ENCODE peak calls at places on chromosomes 3 and 15, in six cellular contexts. S is BJ, G is GM13976, E is upper lobe of right lung, O is Calu3, U is thoracic aorta. W is an unnamed sample.

GRCh38 chr3:52452126-52452525 is 1.7 kb downstream of the TNNC1 start:
- DNase-seq in O (no peak), U (no peak), S (no peak), G (no peak), E (peak; percentile 55), W (no peak)

GRCh38 chr3:152202976-152203626 is 65.6 kb upstream of the MBNL1 start:
- DNase-seq in O (peak; percentile 31), U (no peak), G (no peak), E (no peak), S (no peak), W (no peak)

GRCh38 chr3:34669490-34669889 is 871.1 kb downstream of the PDCD6IP start:
- DNase-seq in O (no peak), S (no peak), E (no peak), U (no peak), G (no peak), W (no peak)

GRCh38 chr3:161821591-161821990 is 325.0 kb downstream of the OTOL1 start:
- DNase-seq in S (no peak), E (no peak), G (no peak), O (no peak), U (no peak), W (peak; percentile 1)

GRCh38 chr15:88610756-88611231 is 10.3 kb upstream of the AEN start:
- DNase-seq in E (no peak), S (no peak), G (no peak), U (no peak), O (no peak), W (no peak)

GRCh38 chr3:151112731-151113130 is 27.3 kb downstream of the MED12L start:
- DNase-seq in O (no peak), G (no peak), E (no peak), S (no peak), U (no peak), W (no peak)

GRCh38 chr3:171417813-171418212 is 42.4 kb downstream of the TNIK start:
- DNase-seq in U (no peak), E (no peak), O (peak; percentile 18), S (peak; percentile 38), G (no peak), W (no peak)

GRCh38 chr15:98813956-98814355 is 165.6 kb downstream of the IGF1R start:
- DNase-seq in S (no peak), G (no peak), U (no peak), O (no peak), E (no peak), W (no peak)

GRCh38 chr3:71497367-71497925 is 86.1 kb downstream of the FOXP1 start:
- DNase-seq in G (no peak), E (no peak), U (no peak), O (no peak), S (no peak), W (no peak)

GRCh38 chr3:43288366-43288765 is 2.0 kb downstream of the SNRK start:
- DNase-seq in G (peak; percentile 51), E (no peak), S (no peak), O (no peak), U (no peak), W (no peak)

GRCh38 chr3:133855772-133856171 is 39.9 kb downstream of the RAB6B start:
- DNase-seq in U (no peak), O (no peak), S (no peak), G (no peak), E (peak; percentile 6), W (no peak)

GRCh38 chr3:188453431-188454384 is 299.8 kb downstream of the LPP start:
- DNase-seq in E (no peak), O (no peak), G (no peak), U (no peak), S (no peak), W (no peak)

GRCh38 chr3:46078712-46079400 is 51.6 kb upstream of the XCR1 start:
- DNase-seq in S (peak; percentile 48), E (peak; percentile 74), O (peak; percentile 86), U (peak; percentile 94), G (peak; percentile 65), W (peak; percentile 75)

GRCh38 chr3:46075816-46076215 is 48.5 kb upstream of the XCR1 start:
- DNase-seq in O (no peak), U (no peak), S (no peak), G (no peak), E (no peak), W (no peak)

GRCh38 chr3:46080124-46080991 is 53.1 kb upstream of the XCR1 start:
- DNase-seq in G (no peak), U (no peak), S (no peak), E (no peak), O (no peak), W (no peak)

GRCh38 chr3:46071222-46071621 is 43.9 kb upstream of the XCR1 start:
- DNase-seq in U (no peak), E (no peak), S (no peak), O (no peak), G (no peak), W (no peak)

DNA sequence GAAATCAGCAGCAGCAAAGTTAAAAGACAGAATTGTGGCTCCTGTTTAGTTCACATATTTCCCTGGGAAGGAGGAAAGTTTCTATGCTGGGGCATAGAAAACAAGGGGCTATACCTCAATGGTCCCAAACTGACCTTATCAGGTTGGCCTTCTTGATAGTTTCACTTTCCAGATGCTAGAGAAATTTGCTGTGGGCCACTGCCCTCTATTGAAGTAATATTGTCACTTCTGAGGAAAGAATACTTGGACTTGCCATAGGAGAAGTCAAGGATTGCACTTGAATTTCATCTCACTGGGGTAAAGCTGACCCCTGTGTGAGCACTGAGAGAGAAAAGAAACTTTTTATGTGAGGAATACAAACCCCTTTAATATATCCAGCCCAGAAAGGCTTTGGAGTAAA is 49.3 kb upstream of the XCR1 start:
- DNase-seq in S (no peak), E (no peak), O (no peak), G (no peak), U (no peak), W (no peak)
- TF ChIP-seq CTCF in S (peak; percentile 31), E (peak; percentile 30), O (no peak), G (no peak), U (no peak), W (peak; percentile 44)

GRCh38 chr3:190120161-190121060 is at the start of gene P3H2:
- DNase-seq in U (peak; percentile 22), S (no peak), G (peak; percentile 86), E (peak; percentile 92), O (peak; percentile 94), W (no peak)
- TF ChIP-seq CTCF in U (peak; percentile 49), S (peak; percentile 76), G (no peak), E (peak; percentile 44), O (peak; percentile 7), W (peak; percentile 56)

GRCh38 chr15:46502668-46503067 is 867.8 kb downstream of the SQOR start:
- DNase-seq in O (no peak), G (no peak), E (no peak), U (no peak), S (no peak), W (peak; percentile 9)
- TF ChIP-seq CTCF in O (no peak), G (no peak), E (no peak), U (peak; percentile 29), S (no peak), W (peak; percentile 60)

GRCh38 chr3:10280177-10280529 is 12.6 kb downstream of the GHRL start:
- DNase-seq in G (no peak), U (no peak), E (peak; percentile 20), O (no peak), S (no peak), W (no peak)
- TF ChIP-seq CTCF in G (no peak), U (no peak), E (no peak), O (no peak), S (peak; percentile 15), W (peak; percentile 36)

DNA sequence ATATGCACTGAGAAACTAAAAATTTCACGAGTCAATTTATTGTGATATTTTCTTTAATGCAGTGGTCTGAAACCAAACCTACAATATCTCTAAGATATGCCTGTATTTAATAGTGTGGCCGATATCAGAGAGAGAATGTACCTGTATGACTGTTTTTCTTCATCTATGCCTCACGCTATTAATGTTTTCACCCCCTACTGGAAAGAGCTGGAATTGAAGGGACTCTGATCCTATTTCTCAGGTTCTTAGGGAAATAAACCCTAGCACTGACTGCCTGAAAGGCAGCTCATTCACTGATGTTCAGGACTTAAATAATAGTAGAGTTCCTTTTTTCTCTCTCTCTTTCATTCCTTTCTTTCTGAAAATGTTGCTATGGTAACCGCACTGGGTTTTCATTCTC is 1135.9 kb downstream of the IGSF11 start:
- DNase-seq in G (no peak), E (no peak), O (peak; percentile 11), S (no peak), U (no peak), W (no peak)
- TF ChIP-seq CTCF in G (no peak), E (peak; percentile 28), O (peak; percentile 36), S (peak; percentile 34), U (no peak), W (peak; percentile 50)

GRCh38 chr3:179943097-179943880 is 93.4 kb downstream of the PEX5L start:
- DNase-seq in G (no peak), O (no peak), E (no peak), S (no peak), U (no peak), W (no peak)
- TF ChIP-seq CTCF in G (no peak), O (no peak), E (no peak), S (no peak), U (no peak), W (no peak)

DNA sequence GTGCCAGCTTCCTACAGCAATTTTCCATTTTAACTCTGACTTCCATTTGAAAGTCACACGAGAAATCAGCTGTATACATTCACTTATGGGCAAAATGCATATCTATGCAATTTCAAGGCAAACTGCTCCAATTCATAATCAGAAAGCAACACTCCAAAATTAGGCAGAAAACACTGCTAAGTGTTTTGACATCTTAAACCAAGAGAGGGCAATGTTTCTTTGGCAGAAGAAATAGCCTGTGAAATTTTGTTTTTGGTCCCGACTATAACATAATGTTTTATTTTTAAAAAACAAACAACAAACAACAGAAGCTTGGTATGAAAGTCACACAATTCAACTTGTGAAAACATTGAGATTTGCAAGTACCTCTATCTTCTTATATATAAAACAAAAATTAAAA is 42.6 kb downstream of the GOLIM4 start:
- DNase-seq in G (no peak), E (no peak), U (no peak), O (no peak), S (no peak), W (no peak)
- TF ChIP-seq CTCF in G (peak; percentile 27), E (peak; percentile 11), U (no peak), O (no peak), S (peak; percentile 27), W (peak; percentile 42)

GRCh38 chr15:67147410-67147949 is 82.1 kb downstream of the SMAD3 start:
- DNase-seq in U (no peak), E (no peak), O (peak; percentile 48), G (no peak), S (no peak), W (no peak)

GRCh38 chr15:67146875-67147381 is 81.5 kb downstream of the SMAD3 start:
- DNase-seq in O (peak; percentile 53), U (no peak), S (no peak), G (no peak), E (no peak), W (no peak)

GRCh38 chr15:67149859-67150824 is 84.7 kb downstream of the SMAD3 start:
- DNase-seq in S (peak; percentile 97), E (no peak), G (peak; percentile 58), U (peak; percentile 63), O (peak; percentile 92), W (peak; percentile 97)

GRCh38 chr15:67149068-67149841 is 83.9 kb downstream of the SMAD3 start:
- DNase-seq in S (no peak), O (no peak), G (no peak), E (no peak), U (no peak), W (no peak)

GRCh38 chr15:67148196-67148701 is 82.8 kb downstream of the SMAD3 start:
- DNase-seq in O (peak; percentile 72), U (no peak), S (peak; percentile 73), G (no peak), E (no peak), W (no peak)
- TF ChIP-seq CTCF in O (no peak), U (no peak), S (no peak), G (no peak), E (no peak), W (no peak)

GRCh38 chr3:44915702-44916438 is 41.5 kb downstream of the TGM4 start:
- DNase-seq in O (no peak), G (no peak), E (no peak), U (no peak), S (no peak), W (no peak)
- TF ChIP-seq CTCF in O (no peak), G (no peak), E (peak; percentile 6), U (no peak), S (no peak), W (peak; percentile 4)